ENCODE peak calls at places on chromosomes 1 and 21, in eight cellular contexts. P is endothelial cell of umbilical vein, R is stomach, I is GM12878, K is prostate gland, X is breast epithelium, O is transverse colon, V is suprapubic skin. H is an unnamed sample. For H3K9me3, the result is how much of the 10 kb centered on the place peaks cover.

GRCh38 chr1:223642155-223642689 is 23.3 kb downstream of the CAPN8 start:
- DNase-seq in K (no peak), P (no peak), O (no peak), I (no peak), V (no peak), X (no peak), R (no peak), H (no peak)

GRCh38 chr1:194535369-194535768 is 1349.0 kb upstream of the B3GALT2 start:
- DNase-seq in X (no peak), O (no peak), R (no peak), P (no peak), V (no peak), I (no peak), K (no peak), H (no peak)

GRCh38 chr1:205764578-205764977 is 10.7 kb downstream of the RAB29 start:
- DNase-seq in I (no peak), K (no peak), X (no peak), V (no peak), R (no peak), P (no peak), O (no peak), H (no peak)

GRCh38 chr21:40990366-40990765 is 143.4 kb upstream of the DSCAM start:
- DNase-seq in O (no peak), I (no peak), P (no peak), V (no peak), X (no peak), K (no peak), R (no peak), H (peak)

GRCh38 chr1:90850181-90850924 is 133.3 kb upstream of the BARHL2 start:
- DNase-seq in I (no peak), V (no peak), R (no peak), O (peak), X (no peak), P (no peak), K (no peak), H (no peak)

GRCh38 chr1:94169126-94169525 is 48.2 kb upstream of the ABCA4 start:
- DNase-seq in R (no peak), O (no peak), P (no peak), V (no peak), K (no peak), X (no peak), I (no peak), H (no peak)

GRCh38 chr1:47487826-47488450 is 50.1 kb downstream of the FOXD2 start:
- DNase-seq in R (no peak), X (no peak), O (no peak), I (no peak), K (no peak), V (no peak), P (no peak), H (no peak)

GRCh38 chr1:17673335-17674075 is 81.6 kb upstream of the ACTL8 start:
- DNase-seq in P (no peak), O (no peak), K (no peak), I (no peak), V (no peak), X (no peak), R (no peak), H (no peak)

GRCh38 chr1:165683848-165684485 is 14.4 kb downstream of the ALDH9A1 start:
- DNase-seq in I (no peak), O (no peak), V (no peak), K (no peak), R (no peak), P (no peak), X (no peak), H (no peak)

GRCh38 chr21:31531967-31532366 is 127.5 kb upstream of the SOD1 start:
- DNase-seq in X (no peak), K (no peak), V (no peak), I (no peak), R (no peak), O (no peak), P (no peak), H (no peak)

GRCh38 chr1:28112388-28113311 is 24.2 kb upstream of the EYA3 start:
- DNase-seq in R (peak), V (no peak), P (peak), X (no peak), K (no peak), I (no peak), O (peak), H (no peak)

GRCh38 chr1:244576259-244576892 is 76.5 kb upstream of the DESI2 start:
- DNase-seq in O (no peak), I (no peak), P (no peak), K (no peak), X (no peak), R (no peak), V (no peak), H (no peak)

GRCh38 chr1:24562625-24563024 is 6.7 kb downstream of the NCMAP start:
- DNase-seq in O (peak), K (no peak), X (peak), P (no peak), R (peak), I (no peak), V (no peak), H (no peak)

GRCh38 chr1:42179900-42180329 is 15.4 kb upstream of the GUCA2A start:
- DNase-seq in R (no peak), V (no peak), P (peak), K (no peak), X (no peak), O (no peak), I (no peak), H (no peak)

GRCh38 chr1:234409328-234409727 is 36.1 kb downstream of the COA6 start:
- DNase-seq in R (no peak), P (no peak), I (no peak), O (no peak), V (no peak), K (no peak), X (no peak), H (no peak)

GRCh38 chr1:56506314-56506743 is 73.0 kb downstream of the PLPP3 start:
- DNase-seq in R (no peak), I (no peak), V (no peak), O (peak), P (peak), K (no peak), X (no peak), H (peak)

GRCh38 chr1:223123238-223123976 is 19.6 kb downstream of the TLR5 start:
- DNase-seq in R (peak), K (peak), O (peak), P (peak), I (no peak), V (peak), X (peak), H (peak)

GRCh38 chr1:33173091-33173490 is 8.8 kb downstream of the TRIM62 start:
- DNase-seq in V (no peak), K (no peak), X (no peak), R (no peak), O (no peak), P (no peak), I (no peak), H (no peak)

GRCh38 chr1:198932351-198932991 is 293.6 kb downstream of the PTPRC start:
- DNase-seq in X (no peak), R (no peak), I (no peak), O (no peak), P (peak), V (no peak), K (no peak), H (no peak)

GRCh38 chr1:244318512-244318911 is 133.2 kb downstream of the ADSS2 start:
- DNase-seq in X (no peak), K (no peak), V (no peak), P (no peak), R (no peak), I (no peak), O (no peak), H (no peak)

GRCh38 chr1:239868117-239868516 is 223.6 kb upstream of the FMN2 start:
- DNase-seq in P (no peak), I (no peak), R (no peak), O (no peak), V (no peak), X (no peak), K (no peak), H (no peak)

GRCh38 chr1:216081445-216081844 is 341.8 kb downstream of the USH2A start:
- DNase-seq in R (no peak), I (no peak), V (no peak), K (no peak), O (no peak), X (no peak), P (no peak), H (no peak)

GRCh38 chr1:77900687-77901293 is 12.4 kb downstream of the NEXN start:
- DNase-seq in R (no peak), V (no peak), P (peak), O (peak), I (peak), K (peak), X (no peak), H (no peak)

GRCh38 chr21:29005696-29006095 is 13.0 kb upstream of the LTN1 start:
- DNase-seq in R (no peak), V (no peak), I (no peak), X (no peak), K (no peak), P (no peak), O (no peak), H (no peak)

GRCh38 chr1:145720556-145720877 is 1.2 kb downstream of the CD160 start:
- DNase-seq in I (no peak), R (no peak), K (no peak), O (no peak), P (peak), V (no peak), X (no peak), H (no peak)

GRCh38 chr1:98406346-98407088 is 255.0 kb upstream of the SNX7 start:
- DNase-seq in K (no peak), I (no peak), P (no peak), R (no peak), X (no peak), O (no peak), V (no peak), H (no peak)

GRCh38 chr1:107140703-107141490 is at the start of gene NTNG1:
- DNase-seq in K (peak), R (no peak), O (no peak), I (no peak), P (no peak), V (no peak), X (no peak), H (no peak)

GRCh38 chr1:20158358-20159070 is 19.4 kb downstream of the PLA2G2F start:
- DNase-seq in I (no peak), O (no peak), P (no peak), R (no peak), V (no peak), K (no peak), X (no peak), H (no peak)

GRCh38 chr1:64664287-64664686 is 80.6 kb upstream of the RAVER2 start:
- DNase-seq in P (no peak), X (no peak), R (no peak), V (no peak), O (no peak), I (no peak), K (no peak), H (no peak)

GRCh38 chr1:116826818-116827606 is 72.8 kb downstream of the CD2 start:
- DNase-seq in R (no peak), K (no peak), X (no peak), O (no peak), P (peak), I (peak), V (no peak), H (no peak)
- TF ChIP-seq POLR2A in R (no peak), K (no peak), X (no peak), O (no peak), P (no peak), I (no peak), V (no peak), H (no peak)

GRCh38 chr1:30366914-30367313 is 356.5 kb downstream of the MATN1 start:
- DNase-seq in X (no peak), K (no peak), P (no peak), V (no peak), O (no peak), I (no peak), R (no peak), H (no peak)
- TF ChIP-seq POLR2AphosphoS5 in X (no peak), K (no peak), P (no peak), V (no peak), O (no peak), I (no peak), R (no peak), H (no peak)

DNA sequence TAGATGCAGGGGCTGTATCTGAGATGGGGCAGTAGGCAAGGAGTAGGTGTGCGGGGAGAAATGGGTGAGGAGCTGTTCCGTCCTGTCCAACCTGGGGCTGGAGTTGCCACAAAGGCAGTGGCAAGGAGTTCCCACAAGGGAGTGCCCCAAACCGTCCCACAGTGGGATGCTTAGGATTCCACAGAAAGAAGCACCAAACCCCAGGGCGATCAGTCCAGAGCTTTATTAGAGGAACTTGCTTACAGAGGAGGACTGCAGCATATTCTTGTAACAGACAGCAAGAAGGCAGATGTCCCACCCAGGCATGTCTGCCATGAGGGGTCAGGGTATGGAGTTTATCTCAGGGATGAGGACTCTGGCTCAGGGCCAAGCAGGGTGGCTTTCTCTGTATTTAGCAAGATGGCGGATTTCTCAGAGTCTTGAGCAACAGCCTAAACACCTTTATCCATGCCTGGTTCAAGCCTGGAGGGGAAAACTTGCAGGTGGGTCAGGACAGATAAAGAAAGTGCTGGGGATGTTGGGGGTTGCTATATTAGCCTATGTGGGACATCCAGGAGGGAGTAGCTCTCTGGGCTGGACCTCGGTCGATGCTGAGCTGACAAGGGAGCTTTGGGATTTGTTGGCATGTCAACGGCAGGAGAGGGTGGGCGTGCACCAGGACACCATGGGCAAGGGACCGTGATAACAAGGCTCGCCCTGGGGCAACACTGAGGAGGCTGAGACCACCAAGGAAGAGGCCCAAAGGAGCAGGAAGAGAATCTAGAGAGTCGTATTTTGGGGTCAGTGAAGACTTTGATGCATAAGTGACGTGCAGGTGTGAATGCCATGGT is 32.8 kb downstream of the OBSCN start:
- DNase-seq in X (no peak), K (no peak), R (no peak), O (no peak), P (no peak), I (no peak), V (no peak), H (no peak)
- H3K9me3 ChIP-seq in X (under half), K (under half), R (half or more), O (under half), P (under half), I (under half), V (under half), H (under half)

GRCh38 chr1:154418898-154419619 is 13.9 kb downstream of the IL6R start:
- DNase-seq in R (no peak), P (no peak), K (no peak), O (no peak), X (no peak), I (no peak), V (no peak), H (no peak)

GRCh38 chr1:154417338-154417608 is 12.1 kb downstream of the IL6R start:
- DNase-seq in X (no peak), V (no peak), I (no peak), P (no peak), K (no peak), R (no peak), O (no peak), H (no peak)

GRCh38 chr1:154419620-154420020 is 14.5 kb downstream of the IL6R start:
- DNase-seq in V (peak), I (no peak), K (peak), P (peak), O (peak), X (peak), R (peak), H (peak)

GRCh38 chr1:154416496-154417337 is 11.6 kb downstream of the IL6R start:
- DNase-seq in R (no peak), V (no peak), O (no peak), K (no peak), X (no peak), I (no peak), P (no peak), H (no peak)

DNA sequence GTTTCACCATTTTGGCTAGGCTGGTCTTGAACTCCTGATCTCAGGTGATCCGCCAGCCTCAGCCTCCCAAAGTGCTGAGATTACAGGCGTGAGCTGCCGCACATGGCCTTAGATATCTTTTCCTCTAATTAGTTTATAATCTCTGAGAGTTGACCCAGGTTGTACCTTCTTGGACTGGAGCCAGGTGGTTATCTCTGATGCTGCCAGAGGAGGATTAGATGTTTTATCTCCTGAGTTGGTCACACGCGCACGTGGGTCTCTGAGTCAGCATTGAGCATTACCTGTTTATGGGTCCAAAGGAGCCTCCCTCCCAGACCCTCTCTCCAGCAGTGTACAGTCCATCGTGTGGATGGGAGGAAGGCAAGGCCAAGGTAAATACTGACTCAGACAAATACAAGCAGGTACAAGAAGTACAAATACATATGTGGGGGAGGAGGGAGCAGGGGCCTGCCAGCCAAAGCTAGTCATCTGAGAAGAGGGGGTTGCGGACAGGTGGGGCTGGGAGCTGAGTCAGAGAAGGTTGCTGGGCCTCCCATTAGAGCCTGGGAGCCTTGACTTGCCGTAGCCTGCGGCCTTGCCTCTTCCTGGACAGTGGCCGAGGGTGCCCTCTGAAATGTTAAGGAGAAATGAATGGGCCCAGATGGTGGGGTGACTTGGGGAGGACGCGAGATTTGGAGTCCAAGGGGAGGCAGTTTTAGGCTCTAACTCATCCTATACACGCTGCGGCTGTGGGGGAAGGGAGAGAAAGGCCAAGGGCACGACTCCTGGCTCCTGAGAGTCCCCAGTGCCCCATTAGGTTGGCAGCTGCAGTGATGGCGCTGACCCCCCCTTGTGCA is 13.1 kb downstream of the IL6R start:
- DNase-seq in V (no peak), R (peak), X (peak), K (peak), P (peak), O (peak), I (no peak), H (no peak)
- TF ChIP-seq POLR2A in V (no peak), R (no peak), X (no peak), K (no peak), P (no peak), O (peak), I (no peak), H (no peak)

GRCh38 chr1:156112276-156113137 is 2.0 kb upstream of the LMNA start:
- DNase-seq in I (no peak), V (no peak), X (no peak), R (no peak), O (no peak), K (no peak), P (no peak), H (peak)
- TF ChIP-seq POLR2AphosphoS5 in I (no peak), V (no peak), X (no peak), R (no peak), O (no peak), K (no peak), P (no peak), H (peak)

DNA sequence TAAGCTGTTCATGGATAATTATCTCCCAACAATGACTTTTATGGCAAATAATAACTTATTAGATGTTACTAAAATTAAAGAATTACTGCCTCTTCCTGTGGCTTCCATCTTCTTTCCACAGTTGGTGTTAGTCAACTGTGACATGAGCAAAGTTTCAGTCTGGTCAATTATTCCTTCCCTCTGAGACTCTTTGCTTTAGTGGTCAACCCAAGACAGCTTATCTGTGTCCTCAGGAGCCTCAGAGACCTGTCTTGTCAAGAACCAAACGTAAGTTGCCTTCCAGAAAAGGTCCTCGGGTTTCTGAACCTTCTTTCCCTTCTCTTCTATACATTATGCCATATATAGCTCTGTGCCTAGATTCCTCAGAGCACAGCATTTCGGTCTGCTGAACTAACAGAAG is 263.2 kb upstream of the ZP4 start:
- DNase-seq in O (no peak), P (no peak), V (no peak), I (no peak), K (no peak), R (no peak), X (no peak), H (no peak)
- H3K9me3 ChIP-seq in O (under half), P (under half), V (under half), I (under half), K (under half), R (under half), X (under half), H (under half)